ENCODE peak calls at places on chromosome 21, in ten cellular contexts. Q is H1, N is heart left ventricle, A is ovary, X is A549, J is testis, H is endothelial cell of umbilical vein, D is adrenal gland, T is esophagus squamous epithelium, K is spleen. S is an unnamed sample.

GRCh38 chr21:26072891-26073615 is 97.5 kb downstream of the APP start:
- DNase-seq in N (no peak), Q (no peak), X (no peak), T (no peak), H (no peak), J (no peak), D (no peak), K (no peak), A (no peak), S (no peak)

GRCh38 chr21:15005391-15005790 is 59.4 kb downstream of the NRIP1 start:
- DNase-seq in D (peak), J (peak), K (peak), A (peak), N (no peak), Q (peak), T (no peak), X (no peak), H (peak), S (no peak)

GRCh38 chr21:44593598-44594405 is 1.5 kb upstream of the KRTAP10-6 start:
- DNase-seq in A (no peak), K (no peak), D (no peak), T (no peak), X (no peak), Q (peak), H (no peak), J (no peak), N (no peak), S (no peak)

GRCh38 chr21:43626390-43626789 is 32.9 kb downstream of the HSF2BP start:
- DNase-seq in H (no peak), K (no peak), D (no peak), Q (no peak), X (no peak), N (no peak), A (no peak), T (no peak), J (no peak), S (no peak)

GRCh38 chr21:46557469-46557868 is 47.4 kb downstream of the S100B start:
- DNase-seq in K (no peak), A (no peak), N (no peak), X (no peak), T (no peak), D (no peak), H (no peak), J (no peak), Q (no peak), S (peak)

GRCh38 chr21:45129231-45129923 is 55.0 kb downstream of the ADARB1 start:
- DNase-seq in A (peak), D (no peak), K (peak), H (peak), J (no peak), X (no peak), Q (no peak), T (no peak), N (peak), S (no peak)

GRCh38 chr21:31554511-31555022 is 104.9 kb upstream of the SOD1 start:
- DNase-seq in X (no peak), N (no peak), Q (no peak), T (no peak), J (peak), D (no peak), A (no peak), K (no peak), H (no peak), S (no peak)

GRCh38 chr21:31258073-31258472 is 86.0 kb downstream of the TIAM1 start:
- DNase-seq in A (no peak), J (no peak), N (no peak), X (no peak), K (no peak), D (no peak), T (no peak), H (no peak), Q (no peak), S (no peak)

GRCh38 chr21:30348506-30348905 is at the start of gene KRTAP23-1:
- DNase-seq in A (no peak), J (no peak), Q (no peak), H (no peak), D (no peak), K (no peak), N (no peak), T (no peak), X (no peak), S (no peak)

GRCh38 chr21:31772674-31773555 is 41.0 kb upstream of the SCAF4 start:
- DNase-seq in A (no peak), D (no peak), X (no peak), Q (no peak), H (no peak), T (no peak), N (no peak), K (no peak), J (no peak), S (no peak)

GRCh38 chr21:46065215-46065992 is 32.5 kb upstream of the COL6A2 start:
- DNase-seq in K (no peak), Q (no peak), N (peak), A (peak), T (no peak), J (peak), H (no peak), X (no peak), D (no peak), S (peak)

GRCh38 chr21:38123626-38124025 is 133.2 kb upstream of the KCNJ15 start:
- DNase-seq in H (no peak), K (no peak), N (no peak), J (no peak), Q (no peak), T (no peak), X (no peak), D (no peak), A (no peak), S (no peak)

GRCh38 chr21:45469273-45470086 is 64.5 kb downstream of the COL18A1 start:
- DNase-seq in N (no peak), X (no peak), K (peak), J (no peak), A (no peak), H (no peak), D (no peak), Q (no peak), T (no peak), S (no peak)

GRCh38 chr21:37642493-37642892 is 273.8 kb downstream of the KCNJ6 start:
- DNase-seq in T (no peak), X (peak), K (no peak), A (no peak), D (peak), H (no peak), Q (no peak), J (no peak), N (no peak), S (no peak)

GRCh38 chr21:28299946-28300345 is 692.7 kb downstream of the LTN1 start:
- DNase-seq in H (no peak), A (no peak), N (no peak), K (no peak), X (no peak), J (no peak), T (no peak), D (no peak), Q (no peak), S (no peak)

GRCh38 chr21:15841856-15842564 is 112.2 kb downstream of the USP25 start:
- DNase-seq in K (no peak), D (no peak), T (no peak), J (no peak), Q (no peak), H (peak), N (no peak), A (no peak), X (no peak), S (no peak)

GRCh38 chr21:45265721-45266517 is 21.8 kb downstream of the POFUT2 start:
- DNase-seq in D (no peak), X (no peak), H (no peak), Q (no peak), J (peak), T (no peak), N (no peak), A (no peak), K (peak), S (peak)

GRCh38 chr21:43903451-43904091 is 38.5 kb downstream of the AGPAT3 start:
- DNase-seq in K (peak), J (no peak), H (no peak), Q (no peak), X (no peak), T (no peak), N (peak), D (peak), A (no peak), S (no peak)

GRCh38 chr21:14603202-14603601 is 57.1 kb upstream of the SAMSN1 start:
- DNase-seq in K (no peak), N (no peak), H (peak), Q (no peak), A (no peak), J (no peak), T (no peak), X (no peak), D (no peak), S (no peak)

GRCh38 chr21:15065381-15066230 is 806 bp upstream of the NRIP1 start:
- DNase-seq in Q (peak), A (peak), K (peak), H (peak), X (peak), D (peak), T (peak), J (peak), N (peak), S (peak)

GRCh38 chr21:28639742-28640141 is 352.9 kb downstream of the LTN1 start:
- DNase-seq in J (no peak), T (no peak), Q (no peak), N (no peak), D (no peak), K (no peak), X (no peak), A (no peak), H (no peak), S (no peak)

GRCh38 chr21:45612096-45613019 is 31.2 kb upstream of the PCBP3 start:
- DNase-seq in K (peak), T (no peak), D (no peak), N (no peak), A (no peak), J (no peak), X (no peak), H (no peak), Q (no peak), S (peak)

GRCh38 chr21:32772281-32773047 is 909 bp upstream of the PAXBP1 start:
- DNase-seq in K (peak), T (no peak), Q (no peak), H (peak), J (peak), D (peak), A (no peak), X (no peak), N (no peak), S (no peak)

GRCh38 chr21:8993284-8993942 is 1528.0 kb upstream of the TPTE start:
- DNase-seq in T (no peak), K (no peak), J (no peak), N (no peak), D (no peak), X (peak), Q (no peak), A (no peak), H (no peak), S (no peak)

GRCh38 chr21:36641346-36641745 is 57.6 kb upstream of the SIM2 start:
- DNase-seq in D (no peak), Q (no peak), N (no peak), J (no peak), X (no peak), T (no peak), H (no peak), A (no peak), K (no peak), S (no peak)

GRCh38 chr21:36641886-36642285 is 57.0 kb upstream of the SIM2 start:
- DNase-seq in J (no peak), T (no peak), X (no peak), Q (no peak), K (no peak), N (no peak), A (no peak), H (no peak), D (no peak), S (no peak)

GRCh38 chr21:36639769-36640168 is 59.1 kb upstream of the SIM2 start:
- DNase-seq in Q (no peak), A (no peak), X (no peak), H (no peak), N (no peak), T (no peak), D (no peak), K (no peak), J (no peak), S (no peak)

GRCh38 chr21:36642777-36643176 is 56.1 kb upstream of the SIM2 start:
- DNase-seq in A (no peak), Q (no peak), T (no peak), X (no peak), N (no peak), D (no peak), J (no peak), H (no peak), K (no peak), S (no peak)

GRCh38 chr21:36640260-36641244 is 58.4 kb upstream of the SIM2 start:
- DNase-seq in A (no peak), K (no peak), D (no peak), Q (no peak), H (peak), X (no peak), J (no peak), N (no peak), T (no peak), S (no peak)
- TF ChIP-seq CTCF in A (no peak), K (no peak), D (no peak), Q (peak), H (peak), X (no peak), J (no peak), N (no peak), T (no peak), S (no peak)

GRCh38 chr21:41767606-41768370 is 936 bp upstream of the RIPK4 start:
- DNase-seq in T (no peak), N (no peak), D (no peak), A (no peak), K (no peak), X (peak), H (no peak), Q (no peak), J (no peak), S (no peak)
- H3K4me3 ChIP-seq in T (peak), N (no peak), D (no peak), A (no peak), K (no peak), X (peak), H (no peak), Q (peak), J (peak), S (no peak)

DNA sequence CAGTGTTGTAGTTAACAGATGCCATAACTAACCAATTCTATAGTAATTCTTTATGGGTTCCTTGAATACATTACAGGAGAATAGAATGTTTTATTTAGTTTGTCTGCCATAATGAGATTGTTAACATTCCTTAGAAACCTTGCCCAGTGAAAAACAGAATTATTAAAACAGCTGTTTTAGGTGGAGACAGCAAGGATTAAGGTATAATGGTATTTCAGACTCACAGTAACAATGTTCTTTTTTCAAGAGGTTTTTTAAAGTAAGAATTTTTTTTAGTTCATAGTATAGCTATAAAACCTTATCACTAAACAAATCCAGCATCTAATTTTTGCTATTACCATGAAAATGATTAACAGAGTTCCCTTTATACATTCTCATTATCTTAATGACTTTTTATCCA is 95.2 kb downstream of the ATP5PO start:
- DNase-seq in A (no peak), Q (no peak), X (no peak), J (no peak), D (no peak), T (no peak), H (no peak), N (no peak), K (no peak), S (no peak)
- TF ChIP-seq POLR2A in A (no peak), Q (no peak), X (no peak), J (no peak), D (no peak), T (no peak), H (no peak), N (no peak), K (no peak), S (no peak)

GRCh38 chr21:36480618-36481017 is 696 bp upstream of the CLDN14 start:
- DNase-seq in N (no peak), H (no peak), X (no peak), J (peak), A (no peak), D (no peak), T (no peak), Q (no peak), K (peak), S (no peak)

GRCh38 chr21:36479415-36480402 is at the start of gene CLDN14:
- DNase-seq in Q (no peak), J (peak), D (no peak), T (no peak), H (no peak), K (peak), A (no peak), N (no peak), X (no peak), S (no peak)

GRCh38 chr21:36477559-36477958 is 2.4 kb downstream of the CLDN14 start:
- DNase-seq in N (no peak), J (no peak), H (no peak), X (no peak), A (no peak), T (no peak), K (peak), Q (no peak), D (no peak), S (no peak)

GRCh38 chr21:36478207-36478701 is 1.7 kb downstream of the CLDN14 start:
- DNase-seq in N (no peak), Q (no peak), T (no peak), J (no peak), H (peak), K (peak), D (no peak), A (no peak), X (peak), S (no peak)

DNA sequence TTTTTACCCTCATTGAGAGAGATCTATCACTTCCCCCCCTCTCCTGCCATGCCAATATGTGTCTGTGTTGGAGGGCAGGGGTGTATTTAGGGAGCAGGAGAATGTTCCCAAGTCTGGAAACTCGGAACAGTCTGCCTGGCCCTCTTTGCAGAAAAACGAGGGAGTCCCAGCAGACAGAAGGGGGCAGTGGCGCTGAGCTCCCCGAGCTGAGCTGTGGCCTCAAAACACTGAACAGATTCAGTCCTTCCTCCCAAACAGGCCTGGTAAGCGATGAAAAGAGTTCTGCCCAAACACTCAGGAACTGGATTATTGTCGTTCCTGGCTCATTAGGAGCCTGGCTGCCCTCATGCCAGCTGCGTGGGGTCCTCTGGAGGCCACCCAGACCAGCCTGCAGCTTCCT is 981 bp downstream of the CLDN14 start:
- DNase-seq in J (no peak), N (no peak), A (no peak), T (no peak), K (peak), X (peak), H (peak), D (no peak), Q (peak), S (no peak)
- TF ChIP-seq CTCF in J (no peak), N (no peak), A (no peak), T (no peak), K (no peak), X (peak), H (no peak), D (no peak), Q (peak), S (no peak)

GRCh38 chr21:42534901-42535378 is 21.3 kb downstream of the SLC37A1 start:
- DNase-seq in K (no peak), A (no peak), X (no peak), H (no peak), D (no peak), T (no peak), N (no peak), J (no peak), Q (no peak), S (no peak)
- H3K4me3 ChIP-seq in K (no peak), A (no peak), X (no peak), H (no peak), D (no peak), T (no peak), N (no peak), J (no peak), Q (no peak), S (no peak)

S was measured in lower leg skin.